ENCODE peak calls at places on chromosomes 5 and 9, in four cellular contexts. S is stimulated activated CD8-positive, alpha-beta memory T cell treated with anti-CD3 and anti-CD28 coated beads, Interleukin-4, amount 100 ng/mL, for 4 hours; A is fibroblast of gingiva; G is heart left ventricle. M is an unnamed sample.

GRCh38 chr5:172837640-172838039 is 3.6 kb downstream of the ERGIC1 start:
- DNase-seq in G (no peak), S (no peak), A (no peak), M (no peak)

GRCh38 chr5:90861843-90862586 is 303.4 kb downstream of the ADGRV1 start:
- DNase-seq in S (no peak), A (no peak), G (no peak), M (no peak)

GRCh38 chr5:78361226-78361993 is 993 bp downstream of the SCAMP1 start:
- DNase-seq in S (no peak), G (peak; percentile 59), A (peak; percentile 46), M (no peak)

GRCh38 chr9:13213337-13213736 is 66.2 kb downstream of the MPDZ start:
- DNase-seq in A (peak; percentile 17), G (no peak), S (no peak), M (no peak)

GRCh38 chr9:69577123-69577522 is 95.0 kb downstream of the APBA1 start:
- DNase-seq in A (no peak), G (no peak), S (no peak), M (no peak)

GRCh38 chr5:98424681-98425454 is 348.6 kb upstream of the RGMB start:
- DNase-seq in A (peak; percentile 88), G (no peak), S (no peak), M (no peak)

GRCh38 chr9:102483666-102484065 is 511.5 kb upstream of the CYLC2 start:
- DNase-seq in G (no peak), S (no peak), A (no peak), M (no peak)

GRCh38 chr5:34789021-34789531 is 49.9 kb upstream of the TTC23L start:
- DNase-seq in A (peak; percentile 69), G (peak; percentile 40), S (no peak), M (no peak)

GRCh38 chr5:68682400-68683152 is 411.2 kb upstream of the SLC30A5 start:
- DNase-seq in S (no peak), G (no peak), A (no peak), M (no peak)

GRCh38 chr9:87816041-87816440 is 66.6 kb upstream of the SPATA31E1 start:
- DNase-seq in S (no peak), A (no peak), G (no peak), M (no peak)

GRCh38 chr5:110909950-110910349 is 161.6 kb upstream of the TSLP start:
- DNase-seq in G (no peak), S (no peak), A (peak; percentile 88), M (no peak)

GRCh38 chr9:93108301-93109041 is 12.5 kb downstream of the CARD19 start:
- DNase-seq in S (no peak), G (no peak), A (no peak), M (no peak)

GRCh38 chr9:134830926-134831720 is 49.5 kb upstream of the FCN2 start:
- DNase-seq in A (no peak), G (no peak), S (no peak), M (no peak)

GRCh38 chr5:74316064-74316586 is 324.4 kb downstream of the ENC1 start:
- DNase-seq in G (no peak), S (no peak), A (peak; percentile 66), M (no peak)

M was measured in cerebellar nuclear complex.